ENCODE peak calls at places on chromosomes 4 and X, in four cellular contexts. One of them, this sample, is unnamed.

GRCh38 chrX:74506310-74507115 is 85.2 kb downstream of the SLC16A2 start:
- DNase-seq in AG09319: no peak
- DNase-seq in nephron progenitor cell: no peak
- DNase-seq in GM12865: peak
- DNase-seq in this sample: no peak

GRCh38 chr4:122503214-122503613 is 46.7 kb upstream of the IL2 start:
- DNase-seq in AG09319: no peak
- DNase-seq in nephron progenitor cell: no peak
- DNase-seq in GM12865: no peak
- DNase-seq in this sample: no peak

GRCh38 chr4:82774711-82775171 is 23.9 kb downstream of the SCD5 start:
- DNase-seq in AG09319: no peak
- DNase-seq in nephron progenitor cell: peak
- DNase-seq in GM12865: no peak
- DNase-seq in this sample: no peak

GRCh38 chrX:71638409-71638808 is 20.1 kb upstream of the CXCR3 start:
- DNase-seq in AG09319: no peak
- DNase-seq in nephron progenitor cell: no peak
- DNase-seq in GM12865: no peak
- DNase-seq in this sample: no peak

GRCh38 chr4:151676301-151676700 is 84.5 kb downstream of the GATB start:
- DNase-seq in AG09319: no peak
- DNase-seq in nephron progenitor cell: no peak
- DNase-seq in GM12865: no peak
- DNase-seq in this sample: no peak

GRCh38 chr4:14434916-14435315 is 567.4 kb upstream of the CPEB2 start:
- DNase-seq in AG09319: no peak
- DNase-seq in nephron progenitor cell: no peak
- DNase-seq in GM12865: no peak
- DNase-seq in this sample: no peak

GRCh38 chr4:84389406-84389805 is 109.7 kb downstream of the NKX6-1 start:
- DNase-seq in AG09319: no peak
- DNase-seq in nephron progenitor cell: no peak
- DNase-seq in GM12865: no peak
- DNase-seq in this sample: no peak

GRCh38 chr4:182745268-182745667 is 171.9 kb downstream of the DCTD start:
- DNase-seq in AG09319: no peak
- DNase-seq in nephron progenitor cell: no peak
- DNase-seq in GM12865: no peak
- DNase-seq in this sample: no peak

GRCh38 chr4:22534374-22534773 is 18.5 kb upstream of the ADGRA3 start:
- DNase-seq in AG09319: no peak
- DNase-seq in nephron progenitor cell: no peak
- DNase-seq in GM12865: no peak
- DNase-seq in this sample: no peak

GRCh38 chrX:43961699-43962098 is 11.5 kb downstream of the NDP start:
- DNase-seq in AG09319: no peak
- DNase-seq in nephron progenitor cell: no peak
- DNase-seq in GM12865: no peak
- DNase-seq in this sample: no peak

GRCh38 chr4:6333301-6334202 is 63.9 kb downstream of the WFS1 start:
- DNase-seq in AG09319: no peak
- DNase-seq in nephron progenitor cell: no peak
- DNase-seq in GM12865: peak
- DNase-seq in this sample: peak

GRCh38 chrX:150984164-150984824 is 1.2 kb downstream of the HMGB3 start:
- DNase-seq in AG09319: no peak
- DNase-seq in nephron progenitor cell: peak
- DNase-seq in GM12865: no peak
- DNase-seq in this sample: peak

GRCh38 chrX:52608961-52609360 is 45.7 kb downstream of the SSX7 start:
- DNase-seq in AG09319: no peak
- DNase-seq in nephron progenitor cell: no peak
- DNase-seq in GM12865: no peak
- DNase-seq in this sample: no peak

GRCh38 chr4:155972098-155972497 is 18.4 kb upstream of the CTSO start:
- DNase-seq in AG09319: no peak
- DNase-seq in nephron progenitor cell: no peak
- DNase-seq in GM12865: peak
- DNase-seq in this sample: peak

GRCh38 chrX:21382715-21383114 is 8.5 kb downstream of the CNKSR2 start:
- DNase-seq in AG09319: no peak
- DNase-seq in nephron progenitor cell: no peak
- DNase-seq in GM12865: no peak
- DNase-seq in this sample: no peak
- TF ChIP-seq CTCF in AG09319: no peak
- TF ChIP-seq CTCF in nephron progenitor cell: peak
- TF ChIP-seq CTCF in GM12865: no peak
- TF ChIP-seq CTCF in this sample: peak

DNA sequence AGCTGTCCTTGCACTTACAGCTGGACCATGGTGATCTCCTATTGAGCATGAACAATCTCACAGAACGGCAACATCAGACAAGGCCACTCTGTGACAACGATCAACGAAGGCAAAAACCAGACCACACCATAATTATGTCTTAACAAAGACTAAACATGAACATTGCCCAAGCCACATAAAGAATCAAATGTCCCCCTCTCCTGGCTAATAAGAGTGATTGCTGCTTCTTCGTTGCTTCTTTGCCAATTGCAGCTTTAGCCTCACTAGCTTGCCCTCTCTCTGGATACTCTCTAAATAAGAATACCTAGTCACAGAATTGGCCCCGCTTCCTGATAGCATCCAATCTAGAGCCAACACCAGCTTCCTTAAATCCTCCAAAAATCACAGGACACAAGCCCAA is 41.5 kb upstream of the PGRMC1 start:
- DNase-seq in AG09319: no peak
- DNase-seq in nephron progenitor cell: no peak
- DNase-seq in GM12865: no peak
- DNase-seq in this sample: no peak
- TF ChIP-seq CTCF in AG09319: peak
- TF ChIP-seq CTCF in nephron progenitor cell: no peak
- TF ChIP-seq CTCF in GM12865: no peak
- TF ChIP-seq CTCF in this sample: no peak

GRCh38 chr4:105440890-105441289 is 33.0 kb downstream of the PPA2 start:
- DNase-seq in AG09319: no peak
- DNase-seq in nephron progenitor cell: no peak
- DNase-seq in GM12865: no peak
- DNase-seq in this sample: no peak
- TF ChIP-seq CTCF in AG09319: no peak
- TF ChIP-seq CTCF in nephron progenitor cell: no peak
- TF ChIP-seq CTCF in GM12865: no peak
- TF ChIP-seq CTCF in this sample: no peak

DNA sequence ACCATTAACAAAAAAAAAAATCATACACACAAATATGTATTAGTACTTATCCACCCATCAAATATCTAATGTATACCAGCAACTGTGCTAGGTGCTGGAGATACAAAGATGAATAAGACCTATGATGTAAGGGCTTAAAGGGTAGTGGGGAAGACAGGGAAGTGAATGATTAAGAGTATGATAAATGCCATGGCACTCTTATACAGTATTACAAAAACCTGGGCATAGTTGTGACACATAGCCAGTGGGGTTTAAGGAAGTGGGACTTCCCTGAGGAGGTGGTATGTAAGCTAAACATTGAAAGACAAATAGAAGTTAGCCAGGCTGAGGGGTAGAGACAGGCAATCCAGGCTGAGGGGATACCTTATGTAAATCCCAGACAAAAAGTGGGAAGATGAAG is 23.6 kb downstream of the CHM start:
- DNase-seq in AG09319: no peak
- DNase-seq in nephron progenitor cell: no peak
- DNase-seq in GM12865: no peak
- DNase-seq in this sample: no peak
- TF ChIP-seq CTCF in AG09319: no peak
- TF ChIP-seq CTCF in nephron progenitor cell: no peak
- TF ChIP-seq CTCF in GM12865: no peak
- TF ChIP-seq CTCF in this sample: no peak

DNA sequence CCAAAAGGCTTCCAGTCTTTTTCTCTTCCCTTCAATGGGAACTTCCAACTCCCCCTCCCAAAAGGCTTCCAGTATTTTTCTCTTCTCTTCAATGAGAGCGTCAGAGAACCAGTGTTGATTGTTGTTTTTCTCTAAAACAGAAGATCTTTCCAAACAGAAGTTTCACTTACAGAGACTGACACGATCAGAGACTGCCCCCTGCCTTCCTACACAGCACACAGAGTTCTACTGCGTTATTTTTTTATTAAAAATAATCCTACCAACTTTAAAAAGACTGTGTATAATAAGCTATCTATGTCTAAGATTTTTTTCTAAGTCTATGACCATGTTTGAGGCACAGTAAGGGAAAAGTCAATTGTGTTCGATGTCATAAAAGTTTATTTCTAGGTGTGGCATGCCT is 3.5 kb upstream of the HTR2C start:
- DNase-seq in AG09319: no peak
- DNase-seq in nephron progenitor cell: no peak
- DNase-seq in GM12865: no peak
- DNase-seq in this sample: no peak
- TF ChIP-seq CTCF in AG09319: no peak
- TF ChIP-seq CTCF in nephron progenitor cell: peak
- TF ChIP-seq CTCF in GM12865: no peak
- TF ChIP-seq CTCF in this sample: no peak

DNA sequence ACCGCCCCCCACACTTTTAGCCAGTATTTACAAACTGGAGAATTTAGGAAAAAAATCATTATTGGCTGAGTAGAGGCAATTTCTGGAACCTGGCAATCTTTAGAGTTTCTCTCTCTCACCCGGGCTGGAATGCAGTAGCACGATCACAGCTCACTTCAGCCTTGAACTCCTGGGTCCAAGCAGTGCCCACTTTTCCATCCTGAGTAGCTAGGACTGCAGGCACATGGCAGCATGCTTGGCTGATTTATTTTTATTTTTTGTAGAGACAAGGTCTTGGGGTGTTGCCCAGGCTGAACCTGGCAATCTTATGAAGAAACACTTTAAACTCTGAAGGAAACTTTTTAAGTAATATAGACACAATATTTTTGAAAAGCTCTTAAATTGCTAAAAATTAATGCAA is 120.1 kb downstream of the AFF1 start:
- DNase-seq in AG09319: no peak
- DNase-seq in nephron progenitor cell: no peak
- DNase-seq in GM12865: no peak
- DNase-seq in this sample: no peak
- TF ChIP-seq CTCF in AG09319: no peak
- TF ChIP-seq CTCF in nephron progenitor cell: no peak
- TF ChIP-seq CTCF in GM12865: no peak
- TF ChIP-seq CTCF in this sample: no peak

DNA sequence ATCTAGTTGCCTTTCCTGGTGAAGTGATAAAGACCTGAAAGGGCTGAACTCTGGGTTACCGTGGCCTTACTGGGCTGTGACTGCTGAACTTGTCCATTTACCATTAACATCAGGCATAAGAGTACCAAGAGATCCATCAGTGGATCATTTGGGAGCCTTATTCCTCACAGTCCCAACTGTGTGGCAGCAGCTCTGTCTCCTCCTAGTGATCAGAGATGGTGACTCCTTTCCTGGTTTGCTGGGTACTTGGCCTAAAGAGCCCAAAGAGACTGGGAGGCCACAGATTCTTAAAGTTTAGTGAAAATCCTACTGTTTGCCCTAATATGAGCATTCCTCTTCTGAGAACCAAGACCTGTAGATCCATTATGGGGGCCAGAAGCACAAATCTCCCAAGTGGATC is 56.3 kb upstream of the ATP6AP2 start:
- DNase-seq in AG09319: no peak
- DNase-seq in nephron progenitor cell: no peak
- DNase-seq in GM12865: no peak
- DNase-seq in this sample: no peak
- TF ChIP-seq CTCF in AG09319: peak
- TF ChIP-seq CTCF in nephron progenitor cell: no peak
- TF ChIP-seq CTCF in GM12865: no peak
- TF ChIP-seq CTCF in this sample: no peak

DNA sequence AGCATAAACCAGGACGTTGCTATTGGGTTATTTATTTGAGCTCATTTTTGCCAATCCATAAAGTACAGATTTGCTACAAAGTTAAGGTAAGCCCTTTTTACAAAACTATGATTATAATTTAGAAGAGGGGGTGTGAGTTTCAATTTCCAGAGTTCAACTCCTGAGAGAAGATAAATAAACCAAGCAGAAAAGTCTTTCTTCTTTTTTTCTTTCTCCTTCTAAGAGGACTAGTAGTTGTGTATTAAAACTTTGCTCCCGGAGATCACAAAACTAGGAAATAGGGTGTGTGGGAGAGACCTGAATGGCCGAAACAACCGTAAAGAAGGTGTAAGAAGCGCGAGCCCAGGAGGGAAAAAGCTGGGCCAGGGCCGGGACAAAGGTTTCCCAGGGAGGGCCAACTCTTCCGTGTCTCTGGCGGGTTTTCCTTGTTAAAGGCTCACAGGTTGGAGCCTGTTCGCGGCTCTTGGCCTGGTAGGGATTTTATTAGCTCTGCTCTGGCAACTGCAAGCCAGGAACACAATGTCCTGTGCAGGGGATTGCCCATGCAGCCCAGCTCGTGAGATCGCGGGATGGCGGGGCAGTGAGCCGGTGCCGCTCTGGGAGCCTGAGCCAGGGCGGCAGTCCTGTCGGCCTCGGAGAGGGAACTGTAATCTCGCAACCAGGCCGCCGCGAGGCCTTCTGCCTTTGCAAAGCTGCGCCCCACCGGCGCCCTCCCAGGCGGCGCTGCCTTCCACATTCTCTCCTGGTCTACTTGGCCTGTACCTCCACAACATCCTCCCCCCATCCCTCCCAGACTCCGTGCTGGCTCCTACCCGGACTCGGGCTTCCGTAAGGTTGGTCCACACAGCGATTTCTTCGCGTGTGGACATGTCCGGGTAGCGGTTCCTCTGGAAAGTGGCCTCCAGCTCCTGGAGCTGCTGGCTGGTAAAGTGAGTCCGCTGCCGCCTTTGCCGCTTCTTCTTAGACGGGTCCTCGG is 2.2 kb downstream of the PITX2 start:
- DNase-seq in AG09319: no peak
- DNase-seq in nephron progenitor cell: peak
- DNase-seq in GM12865: peak
- DNase-seq in this sample: no peak
- TF ChIP-seq CTCF in AG09319: no peak
- TF ChIP-seq CTCF in nephron progenitor cell: no peak
- TF ChIP-seq CTCF in GM12865: no peak
- TF ChIP-seq CTCF in this sample: no peak

DNA sequence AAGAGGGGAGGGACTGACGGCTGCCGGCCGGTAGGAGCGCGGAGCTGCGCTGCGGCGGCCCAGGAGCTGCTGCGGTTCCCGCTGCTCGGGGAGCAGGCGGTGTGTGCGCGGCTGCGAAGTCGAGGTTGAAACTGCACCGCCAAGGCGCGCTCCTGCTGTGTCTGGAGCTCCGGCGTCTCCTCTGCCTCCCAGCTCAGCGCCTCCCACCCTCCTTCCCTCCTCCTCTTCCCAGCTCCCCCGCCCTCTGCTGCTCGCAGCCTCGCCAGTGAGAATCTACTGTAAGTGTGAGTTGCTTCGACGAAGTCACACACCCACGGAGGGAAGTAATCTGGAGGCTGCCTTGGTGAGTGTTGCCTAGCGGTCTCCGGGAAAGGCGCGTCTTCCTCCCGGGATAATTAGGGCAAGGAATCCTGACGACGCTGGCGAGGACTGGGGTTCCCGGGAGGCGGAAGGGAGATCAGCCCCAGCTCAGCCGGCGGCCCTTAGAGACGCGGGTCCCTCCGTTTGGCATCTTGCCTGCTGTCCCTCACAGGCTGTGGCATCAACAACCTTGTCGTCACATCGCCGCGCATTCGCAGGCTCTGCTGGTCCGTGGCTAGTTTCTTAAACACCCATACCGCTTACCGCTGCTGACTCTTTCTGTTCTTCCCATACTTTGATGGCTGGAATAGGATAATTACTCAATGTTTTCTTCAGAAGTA is at the start of gene EPHA5:
- DNase-seq in AG09319: peak
- DNase-seq in nephron progenitor cell: peak
- DNase-seq in GM12865: no peak
- DNase-seq in this sample: peak
- TF ChIP-seq CTCF in AG09319: no peak
- TF ChIP-seq CTCF in nephron progenitor cell: peak
- TF ChIP-seq CTCF in GM12865: no peak
- TF ChIP-seq CTCF in this sample: no peak

This sample was measured in activated CD8-positive, alpha-beta T cell treated with anti-CD3 and anti-CD28 coated beads for 36 hours.